ENCODE peak calls at places on chromosomes 3 and 15, in four cellular contexts. F is iris pigment epithelial cell; S is glomerular endothelial cell; B is stimulated activated CD4-positive, alpha-beta T cell treated with anti-CD3 and anti-CD28 coated beads, Interleukin-4, amount 100 ng/mL, for 24 hours. N is an unnamed sample.

GRCh38 chr3:146164951-146165350 is 4.0 kb upstream of the PLOD2 start:
- DNase-seq in F (no peak), S (no peak), B (no peak), N (peak; percentile 57)

GRCh38 chr15:58512522-58512921 is 80.7 kb downstream of the LIPC start:
- DNase-seq in B (no peak), S (no peak), F (no peak), N (no peak)

GRCh38 chr3:25468866-25469319 is 40.8 kb downstream of the RARB start:
- DNase-seq in F (peak; percentile 93), B (no peak), S (no peak), N (peak; percentile 88)

GRCh38 chr3:74832925-74833324 is 218.5 kb upstream of the CNTN3 start:
- DNase-seq in F (no peak), S (no peak), B (no peak), N (no peak)

GRCh38 chr3:150762662-150763121 is 277 bp downstream of the SIAH2 start:
- DNase-seq in F (no peak), S (no peak), B (no peak), N (no peak)

GRCh38 chr3:32569540-32570425 is 875 bp downstream of the DYNC1LI1 start:
- DNase-seq in S (no peak), F (no peak), B (peak; percentile 52), N (peak; percentile 61)

GRCh38 chr3:177776656-177777055 is 579.4 kb upstream of the TBL1XR1 start:
- DNase-seq in F (peak; percentile 91), S (no peak), B (no peak), N (peak; percentile 99)

GRCh38 chr3:96266395-96267187 is 547.8 kb upstream of the EPHA6 start:
- DNase-seq in F (peak; percentile 22), S (peak; percentile 51), B (no peak), N (peak; percentile 35)

GRCh38 chr3:130760922-130761321 is 14.3 kb upstream of the PIK3R4 start:
- DNase-seq in S (no peak), F (no peak), B (no peak), N (peak; percentile 83)

GRCh38 chr15:41983621-41984571 is 11.5 kb upstream of the EHD4 start:
- DNase-seq in B (no peak), F (no peak), S (no peak), N (no peak)

GRCh38 chr3:66115858-66116654 is 77.3 kb upstream of the MAGI1 start:
- DNase-seq in S (peak; percentile 96), F (peak; percentile 98), B (no peak), N (peak; percentile 90)

GRCh38 chr15:82168296-82168695 is 94.2 kb downstream of the EFL1 start:
- DNase-seq in B (no peak), F (no peak), S (no peak), N (no peak)

GRCh38 chr3:62722344-62722743 is 152.9 kb downstream of the CADPS start:
- DNase-seq in B (no peak), S (no peak), F (no peak), N (no peak)

GRCh38 chr15:43423793-43424192 is 52.9 kb downstream of the TUBGCP4 start:
- DNase-seq in F (no peak), B (no peak), S (no peak), N (peak; percentile 27)